ENCODE peak calls at places on chromosomes 12 and 14, in five cellular contexts. One of them, this sample, is unnamed.

GRCh38 chr12:26688344-26688904 is 144.6 kb downstream of the ITPR2 start:
- DNase-seq in HepG2: no peak
- DNase-seq in A549: no peak
- DNase-seq in GM12878: no peak
- DNase-seq in K562: peak; percentile 22
- DNase-seq in this sample: no peak

GRCh38 chr12:132522586-132523380 is 32.8 kb downstream of the FBRSL1 start:
- DNase-seq in A549: no peak
- DNase-seq in K562: no peak
- DNase-seq in GM12878: no peak
- DNase-seq in HepG2: no peak
- DNase-seq in this sample: no peak

GRCh38 chr14:105899071-105899641 is 372.8 kb downstream of the TMEM121 start:
- DNase-seq in GM12878: no peak
- DNase-seq in K562: peak; percentile 2
- DNase-seq in A549: no peak
- DNase-seq in HepG2: no peak
- DNase-seq in this sample: no peak

GRCh38 chr12:3700861-3701260 is 52.0 kb downstream of the CRACR2A start:
- DNase-seq in K562: no peak
- DNase-seq in HepG2: no peak
- DNase-seq in GM12878: no peak
- DNase-seq in A549: no peak
- DNase-seq in this sample: peak; percentile 51

GRCh38 chr12:49292729-49293055 is 2.3 kb upstream of the PRPH start:
- DNase-seq in HepG2: no peak
- DNase-seq in A549: no peak
- DNase-seq in K562: no peak
- DNase-seq in GM12878: no peak
- DNase-seq in this sample: no peak

GRCh38 chr12:56581418-56582145 is 48.5 kb downstream of the BAZ2A start:
- DNase-seq in K562: peak; percentile 60
- DNase-seq in HepG2: peak; percentile 54
- DNase-seq in A549: no peak
- DNase-seq in GM12878: peak; percentile 35
- DNase-seq in this sample: peak; percentile 69

GRCh38 chr12:18887368-18887767 is 149.4 kb downstream of the CAPZA3 start:
- DNase-seq in HepG2: no peak
- DNase-seq in K562: no peak
- DNase-seq in A549: no peak
- DNase-seq in GM12878: no peak
- DNase-seq in this sample: no peak

GRCh38 chr12:122878780-122879612 is 16.9 kb downstream of the VPS37B start:
- DNase-seq in HepG2: no peak
- DNase-seq in A549: no peak
- DNase-seq in K562: no peak
- DNase-seq in GM12878: no peak
- DNase-seq in this sample: no peak

GRCh38 chr14:75200451-75200850 is 24.0 kb upstream of the TMED10 start:
- DNase-seq in A549: no peak
- DNase-seq in GM12878: no peak
- DNase-seq in K562: no peak
- DNase-seq in HepG2: no peak
- DNase-seq in this sample: no peak

GRCh38 chr12:48183091-48183875 is at the start of gene CCDC184:
- DNase-seq in HepG2: no peak
- DNase-seq in GM12878: peak; percentile 24
- DNase-seq in K562: peak; percentile 47
- DNase-seq in A549: peak; percentile 83
- DNase-seq in this sample: peak; percentile 73

GRCh38 chr12:2396448-2396871 is 343.7 kb downstream of the CACNA1C start:
- DNase-seq in HepG2: no peak
- DNase-seq in K562: no peak
- DNase-seq in GM12878: no peak
- DNase-seq in A549: no peak
- DNase-seq in this sample: peak; percentile 52

GRCh38 chr14:32109676-32110075 is 32.6 kb downstream of the ARHGAP5 start:
- DNase-seq in K562: no peak
- DNase-seq in A549: no peak
- DNase-seq in HepG2: no peak
- DNase-seq in GM12878: no peak
- DNase-seq in this sample: peak; percentile 86

GRCh38 chr14:80213602-80214001 is 2.3 kb upstream of the DIO2 start:
- DNase-seq in K562: no peak
- DNase-seq in HepG2: peak; percentile 47
- DNase-seq in A549: peak; percentile 40
- DNase-seq in GM12878: no peak
- DNase-seq in this sample: peak; percentile 59

GRCh38 chr12:110666892-110667291 is 22.0 kb downstream of the HVCN1 start:
- DNase-seq in A549: no peak
- DNase-seq in GM12878: no peak
- DNase-seq in HepG2: no peak
- DNase-seq in K562: no peak
- DNase-seq in this sample: no peak

GRCh38 chr14:30223385-30223785 is 295.7 kb upstream of the PRKD1 start:
- DNase-seq in HepG2: peak; percentile 71
- DNase-seq in K562: no peak
- DNase-seq in GM12878: no peak
- DNase-seq in A549: peak; percentile 18
- DNase-seq in this sample: peak; percentile 95

GRCh38 chr12:52260351-52261210 is 13.9 kb upstream of the KRT86 start:
- DNase-seq in A549: no peak
- DNase-seq in HepG2: no peak
- DNase-seq in GM12878: no peak
- DNase-seq in K562: no peak
- DNase-seq in this sample: peak; percentile 80

GRCh38 chr12:119631930-119632678 is 35.8 kb upstream of the PRKAB1 start:
- DNase-seq in HepG2: peak; percentile 65
- DNase-seq in A549: no peak
- DNase-seq in GM12878: no peak
- DNase-seq in K562: no peak
- DNase-seq in this sample: no peak

GRCh38 chr12:47881826-47882427 is 22.9 kb downstream of the VDR start:
- DNase-seq in GM12878: no peak
- DNase-seq in A549: no peak
- DNase-seq in K562: no peak
- DNase-seq in HepG2: no peak
- DNase-seq in this sample: peak; percentile 97

GRCh38 chr12:171743-172705 is 41.9 kb downstream of the SLC6A12 start:
- DNase-seq in A549: no peak
- DNase-seq in K562: peak; percentile 50
- DNase-seq in GM12878: no peak
- DNase-seq in HepG2: no peak
- DNase-seq in this sample: no peak

GRCh38 chr14:102799684-102800562 is 22.7 kb downstream of the TRAF3 start:
- DNase-seq in HepG2: no peak
- DNase-seq in GM12878: no peak
- DNase-seq in A549: no peak
- DNase-seq in K562: no peak
- DNase-seq in this sample: peak; percentile 90

GRCh38 chr12:6745751-6746525 is 7.0 kb downstream of the MLF2 start:
- DNase-seq in K562: no peak
- DNase-seq in GM12878: no peak
- DNase-seq in A549: no peak
- DNase-seq in HepG2: no peak
- DNase-seq in this sample: no peak

GRCh38 chr14:34604990-34605389 is 25.0 kb downstream of the SNX6 start:
- DNase-seq in GM12878: no peak
- DNase-seq in HepG2: no peak
- DNase-seq in A549: peak; percentile 56
- DNase-seq in K562: no peak
- DNase-seq in this sample: peak; percentile 51

GRCh38 chr14:71324767-71325272 is 417.6 kb downstream of the PCNX1 start:
- DNase-seq in HepG2: no peak
- DNase-seq in GM12878: peak; percentile 89
- DNase-seq in A549: no peak
- DNase-seq in K562: peak; percentile 66
- DNase-seq in this sample: peak; percentile 38

GRCh38 chr12:28313631-28314030 is 123.4 kb downstream of the CCDC91 start:
- DNase-seq in HepG2: no peak
- DNase-seq in A549: no peak
- DNase-seq in K562: peak; percentile 11
- DNase-seq in GM12878: no peak
- DNase-seq in this sample: peak; percentile 43

GRCh38 chr12:49703647-49704137 is 3.5 kb downstream of the FMNL3 start:
- DNase-seq in K562: no peak
- DNase-seq in A549: no peak
- DNase-seq in HepG2: no peak
- DNase-seq in GM12878: peak; percentile 71
- DNase-seq in this sample: peak; percentile 92

GRCh38 chr12:119068129-119068856 is 87.0 kb downstream of the SRRM4 start:
- DNase-seq in K562: no peak
- DNase-seq in HepG2: no peak
- DNase-seq in GM12878: no peak
- DNase-seq in A549: no peak
- DNase-seq in this sample: no peak

GRCh38 chr12:54563787-54564186 is 14.4 kb downstream of the PDE1B start:
- DNase-seq in HepG2: no peak
- DNase-seq in GM12878: no peak
- DNase-seq in K562: no peak
- DNase-seq in A549: no peak
- DNase-seq in this sample: no peak

GRCh38 chr14:50619569-50620141 is 48.5 kb downstream of the SAV1 start:
- DNase-seq in A549: peak; percentile 34
- DNase-seq in HepG2: peak; percentile 38
- DNase-seq in K562: peak; percentile 17
- DNase-seq in GM12878: peak; percentile 21
- DNase-seq in this sample: peak; percentile 65

GRCh38 chr12:52005218-52005902 is 1.4 kb upstream of the TAMALIN start:
- DNase-seq in HepG2: no peak
- DNase-seq in GM12878: no peak
- DNase-seq in A549: no peak
- DNase-seq in K562: no peak
- DNase-seq in this sample: no peak

GRCh38 chr12:115998119-115998633 is 279.3 kb downstream of the MED13L start:
- DNase-seq in GM12878: no peak
- DNase-seq in K562: peak; percentile 31
- DNase-seq in A549: peak; percentile 45
- DNase-seq in HepG2: peak; percentile 24
- DNase-seq in this sample: peak; percentile 72

GRCh38 chr14:68535404-68536024 is 257.4 kb downstream of the ZFP36L1 start:
- DNase-seq in K562: no peak
- DNase-seq in A549: no peak
- DNase-seq in GM12878: no peak
- DNase-seq in HepG2: no peak
- DNase-seq in this sample: peak; percentile 95

GRCh38 chr12:27585739-27586265 is 61.8 kb downstream of the PPFIBP1 start:
- DNase-seq in HepG2: no peak
- DNase-seq in K562: no peak
- DNase-seq in A549: no peak
- DNase-seq in GM12878: no peak
- DNase-seq in this sample: no peak

GRCh38 chr12:100414756-100415155 is 57.9 kb downstream of the SLC17A8 start:
- DNase-seq in A549: no peak
- DNase-seq in K562: no peak
- DNase-seq in HepG2: no peak
- DNase-seq in GM12878: no peak
- DNase-seq in this sample: no peak

GRCh38 chr12:46676797-46677520 is 148.8 kb downstream of the SLC38A4 start:
- DNase-seq in GM12878: no peak
- DNase-seq in K562: no peak
- DNase-seq in HepG2: no peak
- DNase-seq in A549: no peak
- DNase-seq in this sample: no peak

GRCh38 chr12:47577213-47577612 is 128.6 kb downstream of the RPAP3 start:
- DNase-seq in A549: no peak
- DNase-seq in GM12878: no peak
- DNase-seq in HepG2: no peak
- DNase-seq in K562: no peak
- DNase-seq in this sample: no peak

GRCh38 chr12:62907067-62907466 is 27.9 kb downstream of the PPM1H start:
- DNase-seq in HepG2: no peak
- DNase-seq in A549: no peak
- DNase-seq in GM12878: no peak
- DNase-seq in K562: no peak
- DNase-seq in this sample: no peak
- TF ChIP-seq RFX5 in HepG2: no peak
- TF ChIP-seq RFX5 in A549: no peak
- TF ChIP-seq RFX5 in GM12878: no peak
- TF ChIP-seq RFX5 in K562: no peak
- TF ChIP-seq RFX5 in this sample: no peak

DNA sequence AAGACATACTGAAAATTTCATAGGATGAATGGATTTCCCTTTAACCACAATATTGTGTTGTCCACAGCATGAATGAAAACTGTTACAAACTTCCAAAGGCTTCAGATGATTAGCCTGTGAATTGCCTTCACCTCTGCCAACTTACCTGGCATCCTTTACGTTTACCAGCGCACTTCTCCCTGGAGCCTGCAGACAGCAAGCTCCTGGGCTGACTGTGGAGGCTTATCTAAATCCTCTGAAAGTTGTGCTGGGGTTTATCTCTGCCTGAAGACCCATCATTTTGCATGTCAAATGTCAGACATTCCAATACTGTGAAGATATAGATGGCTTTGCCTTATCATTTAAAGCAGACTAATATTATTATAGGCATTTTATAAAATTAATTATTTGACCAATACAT is 403.0 kb downstream of the SYT1 start:
- DNase-seq in HepG2: no peak
- DNase-seq in GM12878: no peak
- DNase-seq in A549: no peak
- DNase-seq in K562: no peak
- DNase-seq in this sample: no peak
- TF ChIP-seq BHLHE40 in HepG2: no peak
- TF ChIP-seq BHLHE40 in GM12878: no peak
- TF ChIP-seq BHLHE40 in A549: no peak
- TF ChIP-seq BHLHE40 in K562: no peak
- TF ChIP-seq BHLHE40 in this sample: no peak

GRCh38 chr14:90061849-90062794 is at the start of gene KCNK13:
- DNase-seq in HepG2: no peak
- DNase-seq in A549: no peak
- DNase-seq in GM12878: no peak
- DNase-seq in K562: no peak
- DNase-seq in this sample: no peak
- TF ChIP-seq RFX5 in HepG2: no peak
- TF ChIP-seq RFX5 in A549: no peak
- TF ChIP-seq RFX5 in GM12878: no peak
- TF ChIP-seq RFX5 in K562: no peak
- TF ChIP-seq RFX5 in this sample: no peak

DNA sequence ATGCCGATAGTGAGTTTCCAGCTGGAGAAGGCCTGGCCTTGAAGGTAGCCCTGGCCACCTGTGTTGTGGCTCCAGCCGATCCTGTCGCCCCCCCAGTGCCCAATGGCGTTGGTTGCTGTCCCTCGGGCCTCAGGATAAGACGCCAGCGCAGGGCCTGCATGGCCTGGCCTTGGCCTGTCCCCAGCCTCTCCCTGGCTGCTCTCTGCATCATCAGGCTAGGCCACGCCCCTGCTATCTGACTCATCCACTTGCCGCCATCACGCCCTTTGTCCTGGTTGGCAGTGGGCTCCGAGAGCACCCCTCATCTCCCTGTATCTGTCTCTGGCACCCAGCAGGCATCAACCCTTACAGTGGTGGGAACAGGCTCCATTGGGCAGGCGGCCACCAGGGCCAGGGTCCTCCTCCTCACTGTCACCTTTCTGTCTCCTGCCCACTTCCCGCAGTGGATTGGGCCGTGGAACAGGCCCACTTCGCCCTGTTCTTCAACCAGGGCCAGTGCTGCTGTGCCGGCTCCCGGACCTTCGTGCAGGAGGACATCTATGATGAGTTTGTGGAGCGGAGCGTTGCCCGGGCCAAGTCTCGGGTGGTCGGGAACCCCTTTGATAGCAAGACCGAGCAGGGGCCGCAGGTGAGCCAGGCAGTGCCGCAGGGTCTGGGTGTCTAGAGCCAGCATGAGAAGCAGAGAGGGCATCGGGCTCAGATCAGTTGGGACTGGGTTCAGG is 25.6 kb downstream of the ALDH2 start:
- DNase-seq in GM12878: no peak
- DNase-seq in A549: no peak
- DNase-seq in K562: peak; percentile 69
- DNase-seq in HepG2: no peak
- DNase-seq in this sample: peak; percentile 41
- TF ChIP-seq BHLHE40 in GM12878: no peak
- TF ChIP-seq BHLHE40 in A549: no peak
- TF ChIP-seq BHLHE40 in K562: no peak
- TF ChIP-seq BHLHE40 in HepG2: no peak
- TF ChIP-seq BHLHE40 in this sample: no peak